ENCODE peak calls at places on chromosomes 13 and 19, in six cellular contexts. V is OCI-LY7; K is tibial nerve; D is adipocyte; B is activated T-helper 9 cell treated with anti-CD3 and anti-CD28 coated beads, Interleukin-2, amount 50 U/mL, for 16 hours; I is C1 segment of cervical spinal cord. M is an unnamed sample.

GRCh38 chr19:40717880-40718773 is 1.2 kb downstream of the ITPKC start:
- DNase-seq in V (peak), K (no peak), D (peak), B (no peak), I (no peak), M (no peak)

GRCh38 chr19:7930765-7931164 is 4.8 kb upstream of the CTXN1 start:
- DNase-seq in V (no peak), K (no peak), D (no peak), B (no peak), I (no peak), M (no peak)

GRCh38 chr13:26460652-26461051 is 96.8 kb upstream of the WASF3 start:
- DNase-seq in V (no peak), K (peak), D (no peak), B (no peak), I (no peak), M (no peak)

GRCh38 chr19:35116085-35116801 is 620 bp downstream of the FXYD3 start:
- DNase-seq in V (no peak), K (no peak), D (no peak), B (no peak), I (no peak), M (no peak)

GRCh38 chr13:62357887-62358645 is 942.4 kb upstream of the PCDH20 start:
- DNase-seq in V (peak), K (no peak), D (peak), B (no peak), I (no peak), M (no peak)

GRCh38 chr19:44548736-44549135 is 19.3 kb upstream of the CEACAM20 start:
- DNase-seq in V (no peak), K (no peak), D (no peak), B (no peak), I (no peak), M (no peak)

GRCh38 chr13:20823071-20823470 is 49.3 kb upstream of the EEF1AKMT1 start:
- DNase-seq in V (no peak), K (no peak), D (no peak), B (no peak), I (no peak), M (no peak)

GRCh38 chr13:106357198-106357597 is 178.3 kb downstream of the EFNB2 start:
- DNase-seq in V (no peak), K (no peak), D (peak), B (no peak), I (no peak), M (no peak)

GRCh38 chr13:97659602-97660001 is 225.6 kb downstream of the RAP2A start:
- DNase-seq in V (no peak), K (no peak), D (peak), B (no peak), I (no peak), M (no peak)

GRCh38 chr13:95038949-95039348 is 262.3 kb downstream of the ABCC4 start:
- DNase-seq in V (no peak), K (no peak), D (peak), B (no peak), I (no peak), M (no peak)

GRCh38 chr13:113918981-113919646 is 54.8 kb downstream of the C13orf46 start:
- DNase-seq in V (no peak), K (no peak), D (no peak), B (no peak), I (no peak), M (no peak)

GRCh38 chr13:77674802-77675201 is 22.7 kb upstream of the SLAIN1 start:
- DNase-seq in V (no peak), K (no peak), D (no peak), B (no peak), I (no peak), M (no peak)

GRCh38 chr19:16096281-16096855 is 15.3 kb upstream of the RAB8A start:
- DNase-seq in V (no peak), K (no peak), D (no peak), B (no peak), I (no peak), M (no peak)

GRCh38 chr19:41872775-41873647 is 4.1 kb upstream of the CD79A start:
- DNase-seq in V (peak), K (no peak), D (peak), B (peak), I (no peak), M (peak)

GRCh38 chr19:29620931-29621351 is 14.9 kb downstream of the POP4 start:
- DNase-seq in V (no peak), K (no peak), D (no peak), B (peak), I (no peak), M (peak)

GRCh38 chr13:100842136-100842535 is 167.5 kb upstream of the TMTC4 start:
- DNase-seq in V (no peak), K (no peak), D (no peak), B (no peak), I (no peak), M (no peak)

GRCh38 chr13:60363288-60363687 is 33.7 kb upstream of the TDRD3 start:
- DNase-seq in V (no peak), K (no peak), D (no peak), B (no peak), I (no peak), M (no peak)

GRCh38 chr19:1474765-1475351 is 4.2 kb downstream of the C19orf25 start:
- DNase-seq in V (no peak), K (no peak), D (no peak), B (no peak), I (no peak), M (no peak)

GRCh38 chr13:43303040-43303729 is 279.8 kb downstream of the DNAJC15 start:
- DNase-seq in V (peak), K (no peak), D (peak), B (no peak), I (no peak), M (no peak)

GRCh38 chr13:40113644-40114304 is 458.3 kb downstream of the COG6 start:
- DNase-seq in V (peak), K (no peak), D (no peak), B (no peak), I (no peak), M (no peak)

GRCh38 chr19:1122972-1123363 is 19.2 kb downstream of the GPX4 start:
- DNase-seq in V (peak), K (no peak), D (peak), B (no peak), I (no peak), M (peak)

GRCh38 chr19:2149980-2150793 is 1.2 kb downstream of the AP3D1 start:
- DNase-seq in V (no peak), K (no peak), D (peak), B (no peak), I (no peak), M (no peak)

GRCh38 chr13:85521586-85521985 is 277.6 kb downstream of the SLITRK6 start:
- DNase-seq in V (no peak), K (no peak), D (no peak), B (no peak), I (no peak), M (no peak)

GRCh38 chr13:94658926-94659649 is 53.3 kb downstream of the SOX21 start:
- DNase-seq in V (no peak), K (no peak), D (no peak), B (no peak), I (no peak), M (no peak)

GRCh38 chr19:2454962-2455409 is 1.8 kb downstream of the LMNB2 start:
- DNase-seq in V (no peak), K (no peak), D (no peak), B (no peak), I (no peak), M (no peak)

GRCh38 chr13:84645196-84646071 is 763.2 kb upstream of the SLITRK1 start:
- DNase-seq in V (no peak), K (no peak), D (peak), B (no peak), I (no peak), M (no peak)

GRCh38 chr13:39037410-39037879 is 444 bp downstream of the PROSER1 start:
- DNase-seq in V (no peak), K (no peak), D (peak), B (no peak), I (no peak), M (peak)

GRCh38 chr19:22603518-22604440 is 30.3 kb upstream of the ZNF492 start:
- DNase-seq in V (no peak), K (no peak), D (no peak), B (no peak), I (no peak), M (no peak)

GRCh38 chr19:20247016-20247683 is 80.1 kb downstream of the ZNF486 start:
- DNase-seq in V (peak), K (no peak), D (peak), B (no peak), I (no peak), M (peak)